ENCODE peak calls at places on chromosomes 3 and 15, in four cellular contexts. H is KBM-7, E is fibroblast of lung, X is suprapubic skin. Q is an unnamed sample.

GRCh38 chr15:48544816-48545215 is 100.7 kb downstream of the FBN1 start:
- DNase-seq in H (no peak), E (peak), X (no peak), Q (no peak)

GRCh38 chr3:83454353-83454752 is 1504.4 kb upstream of the CADM2 start:
- DNase-seq in H (no peak), E (no peak), X (no peak), Q (no peak)

GRCh38 chr15:74044267-74045110 is 37.9 kb downstream of the GOLGA6A start:
- DNase-seq in H (no peak), E (no peak), X (peak), Q (peak)

GRCh38 chr3:55801068-55801467 is 314.0 kb upstream of the WNT5A start:
- DNase-seq in X (no peak), H (no peak), E (no peak), Q (no peak)

GRCh38 chr3:50444213-50444612 is 59.2 kb downstream of the CACNA2D2 start:
- DNase-seq in E (peak), H (no peak), X (no peak), Q (no peak)

GRCh38 chr3:23698652-23699313 is 107.0 kb upstream of the UBE2E1 start:
- DNase-seq in E (no peak), H (no peak), X (no peak), Q (no peak)

GRCh38 chr15:101024111-101024695 is 105.0 kb downstream of the LRRK1 start:
- DNase-seq in H (no peak), E (peak), X (peak), Q (peak)

GRCh38 chr3:96863129-96863740 is 48.8 kb downstream of the EPHA6 start:
- DNase-seq in X (no peak), E (peak), H (peak), Q (no peak)

GRCh38 chr3:133953297-133953696 is 57.6 kb upstream of the RAB6B start:
- DNase-seq in H (no peak), X (no peak), E (no peak), Q (no peak)

GRCh38 chr3:189108032-189108431 is 63.7 kb upstream of the TPRG1 start:
- DNase-seq in H (no peak), E (no peak), X (no peak), Q (no peak)

GRCh38 chr3:153734777-153735551 is 386.2 kb upstream of the ARHGEF26 start:
- DNase-seq in H (no peak), E (peak), X (no peak), Q (no peak)

GRCh38 chr15:93241696-93242585 is 152.9 kb upstream of the RGMA start:
- DNase-seq in X (no peak), H (no peak), E (no peak), Q (no peak)

GRCh38 chr15:63818191-63818590 is 15.6 kb downstream of the HERC1 start:
- DNase-seq in H (peak), E (peak), X (no peak), Q (no peak)

GRCh38 chr3:9111349-9112265 is 137.8 kb downstream of the SRGAP3 start:
- DNase-seq in H (peak), E (peak), X (no peak), Q (peak)

GRCh38 chr3:129161860-129162271 is 1.0 kb upstream of the ISY1 start:
- DNase-seq in E (peak), H (no peak), X (no peak), Q (peak)

GRCh38 chr3:50323614-50324199 is 1.2 kb upstream of the HYAL2 start:
- DNase-seq in H (no peak), E (no peak), X (no peak), Q (peak)

GRCh38 chr15:101469520-101470288 is 19.8 kb downstream of the PCSK6 start:
- DNase-seq in H (no peak), E (no peak), X (no peak), Q (no peak)

GRCh38 chr3:159169828-159170227 is 368.0 kb downstream of the MFSD1 start:
- DNase-seq in X (no peak), H (no peak), E (peak), Q (no peak)

GRCh38 chr3:11803977-11804903 is 42.4 kb downstream of the TAMM41 start:
- DNase-seq in H (peak), X (no peak), E (peak), Q (no peak)

GRCh38 chr3:133468251-133468721 is 68.4 kb downstream of the BFSP2 start:
- DNase-seq in E (no peak), X (no peak), H (no peak), Q (no peak)

GRCh38 chr3:107987036-107987557 is 103.7 kb downstream of the CD47 start:
- DNase-seq in E (peak), X (peak), H (no peak), Q (peak)

GRCh38 chr3:59660852-59661624 is 611.2 kb upstream of the CFAP20DC start:
- DNase-seq in E (no peak), X (no peak), H (no peak), Q (no peak)

GRCh38 chr15:60905587-60905986 is 323.5 kb downstream of the RORA start:
- DNase-seq in E (no peak), H (no peak), X (no peak), Q (no peak)

Q was measured in lower leg skin.